ENCODE peak calls at places on chromosomes 6 and 20, in ten cellular contexts. K, F, G, Y, C, A, P, E, D and Z are unnamed samples.
A peak's percentile ranks its signal among the peaks of the same experiment; 100 is the strongest.

GRCh38 chr6:31730631-31731086 is 1.6 kb upstream of the DDAH2 start:
- DNase-seq in D (no peak), K (no peak), Y (no peak), F (no peak), C (no peak), G (no peak), P (no peak), E (no peak), A (no peak), Z (no peak)

GRCh38 chr20:11064946-11065345 is 391.1 kb upstream of the JAG1 start:
- DNase-seq in A (no peak), G (no peak), P (no peak), F (no peak), K (no peak), Y (no peak), E (no peak), C (no peak), D (no peak), Z (no peak)

GRCh38 chr6:28258877-28259777 is at the start of gene NKAPL:
- DNase-seq in G (no peak), Y (no peak), E (no peak), F (no peak), K (no peak), A (no peak), P (no peak), D (no peak), C (no peak), Z (no peak)

GRCh38 chr6:77037439-77037838 is 425.9 kb downstream of the HTR1B start:
- DNase-seq in E (no peak), K (no peak), D (no peak), F (no peak), A (no peak), Y (no peak), C (no peak), P (no peak), G (peak; percentile 54), Z (no peak)

GRCh38 chr20:8421981-8422380 is 289.9 kb downstream of the PLCB1 start:
- DNase-seq in D (no peak), P (no peak), A (no peak), C (no peak), F (no peak), G (no peak), Y (no peak), K (no peak), E (no peak), Z (no peak)

GRCh38 chr6:106114492-106114891 is 28.4 kb downstream of the PRDM1 start:
- DNase-seq in G (no peak), Y (no peak), P (no peak), D (no peak), E (no peak), C (no peak), F (no peak), A (no peak), K (no peak), Z (no peak)

GRCh38 chr6:37550436-37550835 is 50.7 kb upstream of the CCDC167 start:
- DNase-seq in A (no peak), Y (no peak), D (no peak), G (peak; percentile 56), P (no peak), F (no peak), C (no peak), E (no peak), K (peak; percentile 80), Z (no peak)

GRCh38 chr6:13044390-13044789 is 283.9 kb downstream of the TBC1D7 start:
- DNase-seq in F (no peak), E (no peak), C (no peak), K (peak; percentile 86), Y (no peak), G (peak; percentile 61), A (no peak), D (no peak), P (no peak), Z (no peak)

GRCh38 chr6:143896096-143896880 is 32.0 kb downstream of the ZC2HC1B start:
- DNase-seq in E (no peak), Y (no peak), P (no peak), C (peak; percentile 50), G (no peak), A (no peak), F (no peak), D (no peak), K (no peak), Z (no peak)

GRCh38 chr20:62170536-62170935 is 12.3 kb upstream of the MTG2 start:
- DNase-seq in C (no peak), A (no peak), K (no peak), Y (no peak), F (no peak), E (no peak), P (no peak), G (no peak), D (no peak), Z (no peak)

GRCh38 chr6:4485735-4486134 is 290.5 kb upstream of the CDYL start:
- DNase-seq in C (no peak), G (no peak), E (no peak), Y (no peak), D (no peak), F (no peak), A (no peak), P (no peak), K (no peak), Z (no peak)

GRCh38 chr20:61044499-61044898 is 207.6 kb upstream of the CDH4 start:
- DNase-seq in G (peak; percentile 6), A (no peak), Y (no peak), D (no peak), F (no peak), K (no peak), C (no peak), P (no peak), E (no peak), Z (no peak)

GRCh38 chr6:20946890-20947289 is 412.6 kb downstream of the CDKAL1 start:
- DNase-seq in E (no peak), D (no peak), P (no peak), K (no peak), C (no peak), Y (no peak), G (no peak), A (no peak), F (no peak), Z (no peak)

GRCh38 chr6:43828711-43829110 is 58.7 kb downstream of the VEGFA start:
- DNase-seq in C (no peak), K (no peak), A (no peak), P (no peak), Y (no peak), G (peak; percentile 26), E (no peak), D (no peak), F (no peak), Z (no peak)

GRCh38 chr6:167699141-167700036 is 127.3 kb upstream of the AFDN start:
- DNase-seq in P (no peak), C (peak; percentile 84), K (no peak), F (no peak), A (no peak), Y (no peak), D (no peak), G (no peak), E (no peak), Z (no peak)

GRCh38 chr6:141326426-141326825 is 806.3 kb upstream of the GJE1 start:
- DNase-seq in G (peak; percentile 100), K (peak; percentile 86), A (peak; percentile 95), C (no peak), D (no peak), E (no peak), Y (no peak), F (no peak), P (peak; percentile 3), Z (no peak)

GRCh38 chr6:110689275-110689935 is 125.9 kb downstream of the CDK19 start:
- DNase-seq in E (no peak), C (no peak), Y (no peak), P (no peak), F (no peak), K (no peak), D (no peak), A (no peak), G (no peak), Z (no peak)

GRCh38 chr6:125812394-125813231 is 21.9 kb downstream of the NCOA7 start:
- DNase-seq in C (no peak), K (peak; percentile 68), G (peak; percentile 84), F (no peak), D (no peak), A (peak; percentile 87), Y (no peak), E (no peak), P (no peak), Z (no peak)

GRCh38 chr6:71551798-71552197 is 263.2 kb downstream of the OGFRL1 start:
- DNase-seq in C (no peak), Y (no peak), F (no peak), E (no peak), P (no peak), A (no peak), D (no peak), G (no peak), K (no peak), Z (no peak)

GRCh38 chr6:156949376-156949775 is 172.2 kb downstream of the ARID1B start:
- DNase-seq in P (no peak), E (no peak), A (no peak), G (peak; percentile 87), C (no peak), K (peak; percentile 28), D (no peak), F (no peak), Y (no peak), Z (no peak)

GRCh38 chr6:89734526-89734925 is 85.1 kb downstream of the MDN1 start:
- DNase-seq in K (no peak), P (no peak), G (peak; percentile 2), F (no peak), E (no peak), Y (no peak), A (peak; percentile 6), D (no peak), C (no peak), Z (no peak)

GRCh38 chr6:107275330-107275865 is 160.1 kb upstream of the BEND3 start:
- DNase-seq in P (no peak), K (peak; percentile 9), D (no peak), C (no peak), E (no peak), G (peak; percentile 13), Y (no peak), F (peak; percentile 35), A (no peak), Z (no peak)

GRCh38 chr6:31588871-31589650 is 3.0 kb downstream of the LST1 start:
- DNase-seq in P (no peak), E (no peak), K (no peak), G (no peak), F (no peak), Y (no peak), A (no peak), C (no peak), D (no peak), Z (peak; percentile 48)

GRCh38 chr6:43757966-43758616 is 11.9 kb upstream of the VEGFA start:
- DNase-seq in F (no peak), K (no peak), A (no peak), D (no peak), Y (no peak), P (no peak), E (no peak), C (no peak), G (no peak), Z (no peak)